ENCODE peak calls at places on chromosome 12, in seven cellular contexts. Z is stimulated activated CD4-positive, alpha-beta T cell treated with anti-CD3 and anti-CD28 coated beads, Interleukin-15, amount 100 ng/mL, for 24 hours; B is activated CD4-positive, alpha-beta T cell treated with anti-CD3 and anti-CD28 coated beads, Interleukin-2, amount 10 ng/mL, durations not matched to agents 7 days and 5 days; E is NCI-H748 treated with DMSO at 0.1 percent for 48 hours; L is fibroblast of mammary gland; P is SK-MEL-5; G is ureter. Y is an unnamed sample.
A peak's percentile ranks its signal among the peaks of the same experiment; 100 is the strongest.

GRCh38 chr12:115338566-115339294 is 654.8 kb upstream of the TBX3 start:
- DNase-seq in E (no peak), L (peak; percentile 41), G (no peak), Z (no peak), P (no peak), B (no peak), Y (no peak)

GRCh38 chr12:57842342-57843294 is 3.9 kb downstream of the CTDSP2 start:
- DNase-seq in G (no peak), Z (peak; percentile 62), P (no peak), E (no peak), L (no peak), B (peak; percentile 47), Y (no peak)

GRCh38 chr12:102631274-102631673 is 150.9 kb upstream of the IGF1 start:
- DNase-seq in G (no peak), Z (no peak), B (no peak), E (no peak), P (no peak), L (peak; percentile 68), Y (no peak)

GRCh38 chr12:113860059-113860820 is 105.9 kb downstream of the RBM19 start:
- DNase-seq in B (no peak), L (no peak), E (no peak), P (no peak), Z (no peak), G (no peak), Y (no peak)

GRCh38 chr12:475286-475685 is 15.5 kb downstream of the B4GALNT3 start:
- DNase-seq in P (no peak), B (no peak), L (no peak), E (no peak), Z (no peak), G (no peak), Y (no peak)

GRCh38 chr12:112924986-112925385 is 13.3 kb upstream of the OAS3 start:
- DNase-seq in L (no peak), B (no peak), E (no peak), G (no peak), Z (no peak), P (no peak), Y (no peak)

GRCh38 chr12:27285395-27285794 is 41.3 kb downstream of the STK38L start:
- DNase-seq in P (peak; percentile 21), L (peak; percentile 32), E (no peak), B (no peak), Z (no peak), G (no peak), Y (no peak)

GRCh38 chr12:53569174-53569557 is 57.0 kb downstream of the ATF7 start:
- DNase-seq in B (no peak), L (peak; percentile 43), E (no peak), G (no peak), Z (no peak), P (no peak), Y (no peak)

GRCh38 chr12:89919241-89919906 is 210.7 kb upstream of the ATP2B1 start:
- DNase-seq in L (no peak), G (peak; percentile 86), E (no peak), Z (no peak), P (no peak), B (no peak), Y (no peak)

GRCh38 chr12:106248849-106249371 is 1.1 kb upstream of the CKAP4 start:
- DNase-seq in P (no peak), L (peak; percentile 75), G (peak; percentile 40), Z (peak; percentile 51), E (no peak), B (peak; percentile 29), Y (no peak)

GRCh38 chr12:20599757-20600156 is 95.4 kb upstream of the SLCO1C1 start:
- DNase-seq in G (no peak), E (no peak), P (no peak), B (no peak), L (no peak), Z (no peak), Y (no peak)

GRCh38 chr12:85587158-85587557 is 249.1 kb downstream of the RASSF9 start:
- DNase-seq in P (no peak), E (no peak), G (no peak), B (no peak), Z (no peak), L (no peak), Y (no peak)

GRCh38 chr12:96445743-96446655 is 43.4 kb upstream of the CFAP54 start:
- DNase-seq in P (peak; percentile 46), G (no peak), L (peak; percentile 90), B (peak; percentile 80), E (no peak), Z (peak; percentile 51), Y (peak; percentile 33)

GRCh38 chr12:43912851-43913250 is 77.0 kb downstream of the TMEM117 start:
- DNase-seq in Z (no peak), L (no peak), B (no peak), G (no peak), E (no peak), P (no peak), Y (no peak)

GRCh38 chr12:113250045-113250444 is 28.8 kb downstream of the TPCN1 start:
- DNase-seq in P (no peak), Z (no peak), E (no peak), B (no peak), L (no peak), G (no peak), Y (no peak)

GRCh38 chr12:62862259-62862881 is 72.6 kb downstream of the PPM1H start:
- DNase-seq in Z (no peak), G (no peak), L (peak; percentile 33), P (no peak), B (no peak), E (no peak), Y (no peak)

GRCh38 chr12:101743724-101744472 is 4.6 kb upstream of the SYCP3 start:
- DNase-seq in Z (no peak), B (no peak), L (no peak), E (no peak), P (peak; percentile 19), G (no peak), Y (no peak)

GRCh38 chr12:49838973-49839633 is 3.8 kb downstream of the BCDIN3D start:
- DNase-seq in Z (peak; percentile 40), B (peak; percentile 59), L (peak; percentile 54), G (no peak), E (no peak), P (peak; percentile 79), Y (no peak)

GRCh38 chr12:110115675-110116074 is 8.5 kb upstream of the IFT81 start:
- DNase-seq in E (no peak), Z (no peak), P (no peak), L (no peak), G (no peak), B (no peak), Y (no peak)

GRCh38 chr12:29187756-29188155 is 38.7 kb downstream of the FAR2 start:
- DNase-seq in G (no peak), L (peak; percentile 83), E (no peak), Z (no peak), B (no peak), P (no peak), Y (no peak)